ENCODE peak calls at places on chromosomes 13 and 19, in six cellular contexts. A is K562, K is A549, S is HepG2, W is endothelial cell of umbilical vein, O is GM12878. D is an unnamed sample.

GRCh38 chr19:36771275-36772231 is 1.1 kb downstream of the ZNF850 start:
- DNase-seq in A (peak; percentile 84), W (peak; percentile 94), K (peak; percentile 60), O (peak; percentile 26), S (peak; percentile 85), D (peak; percentile 69)

GRCh38 chr13:70391678-70392077 is 283.4 kb upstream of the KLHL1 start:
- DNase-seq in A (no peak), W (no peak), K (no peak), S (peak; percentile 14), O (no peak), D (no peak)

GRCh38 chr13:79775830-79776229 is 294.9 kb downstream of the NDFIP2 start:
- DNase-seq in K (peak; percentile 63), O (no peak), A (peak; percentile 2), W (peak; percentile 87), S (peak; percentile 38), D (peak; percentile 58)

GRCh38 chr13:25882732-25883357 is 169.0 kb downstream of the SHISA2 start:
- DNase-seq in S (no peak), O (no peak), A (no peak), K (no peak), W (no peak), D (no peak)

GRCh38 chr19:15464394-15465385 is at the start of gene RASAL3:
- DNase-seq in S (no peak), A (no peak), W (no peak), O (peak; percentile 51), K (no peak), D (peak; percentile 80)

GRCh38 chr13:59452189-59452588 is 711.5 kb downstream of the DIAPH3 start:
- DNase-seq in K (no peak), A (no peak), W (no peak), S (no peak), O (no peak), D (peak; percentile 67)

GRCh38 chr19:54354761-54355160 is 10.0 kb downstream of the LAIR1 start:
- DNase-seq in W (no peak), A (no peak), K (no peak), S (no peak), O (no peak), D (no peak)

GRCh38 chr13:21109168-21109567 is 47.8 kb upstream of the LATS2 start:
- DNase-seq in K (no peak), O (no peak), A (no peak), W (no peak), S (no peak), D (no peak)

GRCh38 chr19:42311612-42312160 is 1.4 kb upstream of the TMEM145 start:
- DNase-seq in W (no peak), A (peak; percentile 57), S (no peak), K (peak; percentile 71), O (no peak), D (no peak)
- H3K4me3 ChIP-seq in W (no peak overlapping the region), A (no peak overlapping the region), S (no peak overlapping the region), K (no peak overlapping the region), O (no peak overlapping the region), D (no peak overlapping the region)

GRCh38 chr19:14443632-14444216 is 10.6 kb downstream of the PKN1 start:
- DNase-seq in O (no peak), W (no peak), S (no peak), A (no peak), K (no peak), D (no peak)

GRCh38 chr19:14439014-14439413 is 5.9 kb downstream of the PKN1 start:
- DNase-seq in S (no peak), A (no peak), O (no peak), K (no peak), W (no peak), D (peak; percentile 66)

GRCh38 chr19:14440049-14440448 is 6.9 kb downstream of the PKN1 start:
- DNase-seq in K (no peak), W (peak; percentile 33), O (peak; percentile 37), S (no peak), A (peak; percentile 92), D (peak; percentile 95)

GRCh38 chr19:14442904-14443631 is 10.0 kb downstream of the PKN1 start:
- DNase-seq in K (no peak), S (no peak), O (no peak), W (no peak), A (no peak), D (no peak)

DNA sequence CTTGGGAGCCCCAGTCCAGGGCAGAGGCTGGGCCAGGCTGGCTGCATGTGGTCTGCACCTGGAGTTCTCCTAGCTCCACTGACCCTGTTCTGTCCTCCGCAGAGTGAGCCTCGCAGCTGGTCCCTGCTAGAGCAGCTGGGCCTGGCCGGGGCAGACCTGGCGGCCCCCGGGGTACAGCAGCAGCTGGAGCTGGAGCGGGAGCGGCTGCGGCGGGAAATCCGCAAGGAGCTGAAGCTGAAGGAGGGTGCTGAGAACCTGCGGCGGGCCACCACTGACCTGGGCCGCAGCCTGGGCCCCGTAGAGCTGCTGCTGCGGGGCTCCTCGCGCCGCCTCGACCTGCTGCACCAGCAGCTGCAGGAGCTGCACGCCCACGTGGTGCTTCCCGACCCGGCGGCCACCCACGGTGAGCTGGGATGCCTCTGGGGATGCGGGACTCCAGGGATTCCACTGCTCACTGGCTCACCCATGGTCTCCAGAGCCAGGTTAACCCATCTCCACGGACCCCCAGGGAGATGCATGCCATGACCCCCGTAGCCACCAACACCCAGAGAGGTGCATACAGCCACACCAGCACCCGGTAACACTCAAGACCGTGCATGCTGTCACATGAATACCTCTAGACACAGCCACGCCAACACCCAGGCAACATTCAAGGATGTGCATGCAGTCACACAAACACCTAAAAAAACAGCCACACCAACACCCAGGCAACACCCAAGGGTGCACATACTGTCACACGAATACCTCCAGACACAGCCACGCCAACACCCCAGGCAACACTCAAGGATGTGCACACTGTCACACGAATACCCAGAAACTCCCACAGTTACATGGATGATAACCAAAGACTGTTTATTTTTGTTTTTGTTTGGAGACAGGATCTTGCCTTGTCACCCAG is 8.2 kb downstream of the PKN1 start:
- DNase-seq in A (no peak), W (no peak), S (no peak), K (no peak), O (no peak), D (no peak)
- TF ChIP-seq MAX in A (no peak), W (no peak), S (no peak), K (no peak), O (no peak), D (no peak)

GRCh38 chr19:16871870-16872269 is 16.9 kb upstream of the F2RL3 start:
- DNase-seq in K (peak; percentile 19), A (no peak), W (peak; percentile 94), O (no peak), S (no peak), D (no peak)
- TF ChIP-seq MYC in K (no peak), A (no peak), W (no peak), O (no peak), S (no peak), D (no peak)

DNA sequence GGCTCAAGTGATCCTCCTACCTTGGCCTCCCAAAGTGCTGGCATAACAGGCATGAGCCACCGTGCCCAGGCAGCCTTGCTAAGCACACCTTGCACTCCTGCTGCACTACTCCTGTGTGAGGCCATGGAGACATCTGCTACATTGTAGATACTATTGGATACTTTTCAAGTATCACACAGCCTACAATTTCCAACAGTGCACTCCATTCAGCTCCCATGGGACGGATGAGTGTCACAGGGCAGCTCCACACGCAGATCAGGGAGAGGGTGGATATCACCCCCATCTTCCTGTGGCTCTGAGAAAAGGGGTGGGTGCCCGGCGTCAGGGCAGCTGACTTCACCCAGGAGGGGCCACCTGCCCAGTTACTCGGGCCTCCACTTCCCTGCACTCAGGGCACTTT is 39.1 kb upstream of the CCNE1 start:
- DNase-seq in K (no peak), W (no peak), A (no peak), S (no peak), O (no peak), D (no peak)
- H3K4me3 ChIP-seq in K (no peak overlapping the region), W (no peak overlapping the region), A (no peak overlapping the region), S (no peak overlapping the region), O (no peak overlapping the region), D (no peak overlapping the region)

GRCh38 chr19:47730521-47730889 is 14.8 kb upstream of the NOP53 start:
- DNase-seq in S (no peak), W (no peak), K (no peak), O (no peak), A (no peak), D (peak; percentile 26)

GRCh38 chr19:47729799-47730520 is 15.4 kb upstream of the NOP53 start:
- DNase-seq in K (peak; percentile 93), W (peak; percentile 93), O (no peak), S (peak; percentile 57), A (peak; percentile 98), D (peak; percentile 85)

GRCh38 chr19:47730910-47731309 is 14.4 kb upstream of the NOP53 start:
- DNase-seq in K (no peak), A (no peak), W (no peak), S (no peak), O (no peak), D (peak; percentile 30)

GRCh38 chr19:47729468-47729798 is 15.9 kb upstream of the NOP53 start:
- DNase-seq in W (peak; percentile 72), O (no peak), S (no peak), A (peak; percentile 85), K (peak; percentile 98), D (peak; percentile 65)

DNA sequence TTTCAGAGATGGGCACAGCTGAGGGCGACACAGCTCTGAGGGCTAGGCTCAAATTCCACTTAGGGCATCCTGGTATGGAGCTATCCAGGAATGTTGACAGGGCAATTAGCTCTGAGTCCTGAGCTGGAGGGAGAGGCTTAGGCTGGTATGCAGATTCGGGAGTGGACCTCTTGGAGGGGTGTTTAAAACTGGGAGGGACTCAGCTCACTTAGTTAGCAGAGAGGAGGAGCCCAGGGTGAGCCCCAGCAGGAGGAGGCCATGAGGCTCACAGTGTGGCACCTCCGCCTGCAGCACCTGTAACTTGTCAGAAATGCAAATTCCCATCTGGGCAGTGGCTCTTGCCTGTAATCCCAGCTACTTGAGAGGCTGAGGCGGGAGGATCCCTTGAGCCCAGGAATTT is 10.2 kb upstream of the NOP53 start:
- DNase-seq in A (no peak), W (no peak), O (no peak), S (no peak), K (no peak), D (no peak)
- TF ChIP-seq MAX in A (no peak), W (no peak), O (no peak), S (no peak), K (no peak), D (no peak)

DNA sequence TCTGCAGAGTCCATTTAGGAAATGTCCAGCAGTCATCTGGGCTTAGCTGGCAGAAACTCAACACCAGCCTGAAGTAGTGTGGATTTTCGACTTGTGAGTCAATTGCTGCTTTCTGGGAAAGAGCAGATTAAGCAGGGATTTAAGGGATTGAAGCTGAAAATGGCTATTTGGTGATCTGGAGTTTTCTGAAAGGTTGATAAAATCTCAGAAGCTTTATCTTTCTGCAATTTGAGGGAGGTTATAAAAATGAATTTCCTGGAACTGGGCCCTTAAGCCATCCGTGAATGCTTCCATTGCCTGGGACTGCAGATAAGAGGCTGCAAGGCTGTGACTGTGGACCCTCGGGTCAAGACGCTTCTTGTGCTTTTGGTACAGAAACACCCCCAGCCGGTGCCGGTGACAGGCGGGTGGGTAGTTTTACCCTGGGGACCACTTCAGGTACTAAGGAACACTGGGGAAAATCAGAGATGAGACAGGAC is 61.5 kb downstream of the COL4A1 start:
- DNase-seq in S (no peak), A (no peak), W (no peak), O (no peak), K (no peak), D (no peak)
- TF ChIP-seq MYC in S (no peak), A (no peak), W (no peak), O (no peak), K (no peak), D (no peak)

GRCh38 chr13:110261166-110262081 is 45.5 kb downstream of the COL4A1 start:
- DNase-seq in O (no peak), W (peak; percentile 21), S (no peak), K (no peak), A (no peak), D (no peak)
- H3K4me3 ChIP-seq in O (no peak overlapping the region), W (no peak overlapping the region), S (no peak overlapping the region), K (no peak overlapping the region), A (no peak overlapping the region), D (no peak overlapping the region)

GRCh38 chr13:113917096-113917495 is 53.2 kb upstream of the GAS6 start:
- DNase-seq in A (no peak), O (no peak), S (no peak), W (no peak), K (no peak), D (no peak)
- TF ChIP-seq MAX in A (no peak), O (no peak), S (no peak), W (no peak), K (no peak), D (no peak)

D was measured in NB4.